ENCODE peak calls at places on chromosomes 11 and 22, in nine cellular contexts. One of them, this sample, is unnamed.

GRCh38 chr11:122367809-122368231 is 251.8 kb upstream of the BLID start:
- DNase-seq in GM23338: no peak
- DNase-seq in right lobe of liver: peak
- DNase-seq in GM10248: no peak
- DNase-seq in activated gamma-delta T cell: no peak
- DNase-seq in EL: peak
- DNase-seq in stimulated activated CD4-positive, alpha-beta T cell treated with anti-CD3 and anti-CD28 coated beads, Interleukin-15, amount 100 ng/mL, for 1 hour: no peak
- DNase-seq in C1 segment of cervical spinal cord: no peak
- DNase-seq in iPS-NIHi11: peak
- DNase-seq in this sample: no peak

GRCh38 chr11:121328213-121328966 is 35.8 kb downstream of the SC5D start:
- DNase-seq in GM23338: no peak
- DNase-seq in right lobe of liver: no peak
- DNase-seq in GM10248: no peak
- DNase-seq in activated gamma-delta T cell: no peak
- DNase-seq in EL: no peak
- DNase-seq in stimulated activated CD4-positive, alpha-beta T cell treated with anti-CD3 and anti-CD28 coated beads, Interleukin-15, amount 100 ng/mL, for 1 hour: no peak
- DNase-seq in C1 segment of cervical spinal cord: no peak
- DNase-seq in iPS-NIHi11: no peak
- DNase-seq in this sample: no peak

GRCh38 chr11:114088836-114089235 is 29.3 kb downstream of the ZBTB16 start:
- DNase-seq in GM23338: no peak
- DNase-seq in right lobe of liver: no peak
- DNase-seq in GM10248: no peak
- DNase-seq in activated gamma-delta T cell: no peak
- DNase-seq in EL: no peak
- DNase-seq in stimulated activated CD4-positive, alpha-beta T cell treated with anti-CD3 and anti-CD28 coated beads, Interleukin-15, amount 100 ng/mL, for 1 hour: no peak
- DNase-seq in C1 segment of cervical spinal cord: peak
- DNase-seq in iPS-NIHi11: no peak
- DNase-seq in this sample: peak

GRCh38 chr11:44309483-44310197 is at the start of gene ALX4:
- DNase-seq in GM23338: peak
- DNase-seq in right lobe of liver: no peak
- DNase-seq in GM10248: no peak
- DNase-seq in activated gamma-delta T cell: no peak
- DNase-seq in EL: peak
- DNase-seq in stimulated activated CD4-positive, alpha-beta T cell treated with anti-CD3 and anti-CD28 coated beads, Interleukin-15, amount 100 ng/mL, for 1 hour: no peak
- DNase-seq in C1 segment of cervical spinal cord: no peak
- DNase-seq in iPS-NIHi11: peak
- DNase-seq in this sample: peak

GRCh38 chr11:61667684-61668320 is 12.4 kb upstream of the DAGLA start:
- DNase-seq in GM23338: no peak
- DNase-seq in right lobe of liver: no peak
- DNase-seq in GM10248: no peak
- DNase-seq in activated gamma-delta T cell: no peak
- DNase-seq in EL: no peak
- DNase-seq in stimulated activated CD4-positive, alpha-beta T cell treated with anti-CD3 and anti-CD28 coated beads, Interleukin-15, amount 100 ng/mL, for 1 hour: no peak
- DNase-seq in C1 segment of cervical spinal cord: no peak
- DNase-seq in iPS-NIHi11: no peak
- DNase-seq in this sample: no peak

GRCh38 chr22:50272103-50272782 is 2.1 kb upstream of the MAPK11 start:
- DNase-seq in GM23338: no peak
- DNase-seq in right lobe of liver: no peak
- DNase-seq in GM10248: no peak
- DNase-seq in activated gamma-delta T cell: no peak
- DNase-seq in EL: peak
- DNase-seq in stimulated activated CD4-positive, alpha-beta T cell treated with anti-CD3 and anti-CD28 coated beads, Interleukin-15, amount 100 ng/mL, for 1 hour: no peak
- DNase-seq in C1 segment of cervical spinal cord: no peak
- DNase-seq in iPS-NIHi11: no peak
- DNase-seq in this sample: no peak

GRCh38 chr11:393219-394033 is 583 bp upstream of the PKP3 start:
- DNase-seq in GM23338: no peak
- DNase-seq in right lobe of liver: no peak
- DNase-seq in GM10248: no peak
- DNase-seq in activated gamma-delta T cell: no peak
- DNase-seq in EL: peak
- DNase-seq in stimulated activated CD4-positive, alpha-beta T cell treated with anti-CD3 and anti-CD28 coated beads, Interleukin-15, amount 100 ng/mL, for 1 hour: no peak
- DNase-seq in C1 segment of cervical spinal cord: no peak
- DNase-seq in iPS-NIHi11: no peak
- DNase-seq in this sample: no peak

GRCh38 chr22:32996702-32997101 is 61.5 kb downstream of the SYN3 start:
- DNase-seq in GM23338: no peak
- DNase-seq in right lobe of liver: no peak
- DNase-seq in GM10248: no peak
- DNase-seq in activated gamma-delta T cell: no peak
- DNase-seq in EL: peak
- DNase-seq in stimulated activated CD4-positive, alpha-beta T cell treated with anti-CD3 and anti-CD28 coated beads, Interleukin-15, amount 100 ng/mL, for 1 hour: no peak
- DNase-seq in C1 segment of cervical spinal cord: no peak
- DNase-seq in iPS-NIHi11: no peak
- DNase-seq in this sample: peak

GRCh38 chr11:95923730-95924413 is at the start of gene MTMR2:
- DNase-seq in GM23338: peak
- DNase-seq in right lobe of liver: peak
- DNase-seq in GM10248: peak
- DNase-seq in activated gamma-delta T cell: peak
- DNase-seq in EL: peak
- DNase-seq in stimulated activated CD4-positive, alpha-beta T cell treated with anti-CD3 and anti-CD28 coated beads, Interleukin-15, amount 100 ng/mL, for 1 hour: peak
- DNase-seq in C1 segment of cervical spinal cord: peak
- DNase-seq in iPS-NIHi11: peak
- DNase-seq in this sample: peak

GRCh38 chr11:45560153-45560934 is 105.1 kb downstream of the CHST1 start:
- DNase-seq in GM23338: no peak
- DNase-seq in right lobe of liver: no peak
- DNase-seq in GM10248: no peak
- DNase-seq in activated gamma-delta T cell: no peak
- DNase-seq in EL: no peak
- DNase-seq in stimulated activated CD4-positive, alpha-beta T cell treated with anti-CD3 and anti-CD28 coated beads, Interleukin-15, amount 100 ng/mL, for 1 hour: no peak
- DNase-seq in C1 segment of cervical spinal cord: no peak
- DNase-seq in iPS-NIHi11: no peak
- DNase-seq in this sample: peak

GRCh38 chr22:19223617-19224016 is 45.1 kb upstream of the SLC25A1 start:
- DNase-seq in GM23338: no peak
- DNase-seq in right lobe of liver: no peak
- DNase-seq in GM10248: no peak
- DNase-seq in activated gamma-delta T cell: no peak
- DNase-seq in EL: no peak
- DNase-seq in stimulated activated CD4-positive, alpha-beta T cell treated with anti-CD3 and anti-CD28 coated beads, Interleukin-15, amount 100 ng/mL, for 1 hour: no peak
- DNase-seq in C1 segment of cervical spinal cord: no peak
- DNase-seq in iPS-NIHi11: no peak
- DNase-seq in this sample: no peak

GRCh38 chr11:8640305-8640932 is 42.0 kb downstream of the TRIM66 start:
- DNase-seq in GM23338: peak
- DNase-seq in right lobe of liver: no peak
- DNase-seq in GM10248: no peak
- DNase-seq in activated gamma-delta T cell: no peak
- DNase-seq in EL: no peak
- DNase-seq in stimulated activated CD4-positive, alpha-beta T cell treated with anti-CD3 and anti-CD28 coated beads, Interleukin-15, amount 100 ng/mL, for 1 hour: no peak
- DNase-seq in C1 segment of cervical spinal cord: no peak
- DNase-seq in iPS-NIHi11: peak
- DNase-seq in this sample: no peak

GRCh38 chr11:28679795-28680194 is 571.6 kb downstream of the METTL15 start:
- DNase-seq in GM23338: no peak
- DNase-seq in right lobe of liver: no peak
- DNase-seq in GM10248: no peak
- DNase-seq in activated gamma-delta T cell: no peak
- DNase-seq in EL: peak
- DNase-seq in stimulated activated CD4-positive, alpha-beta T cell treated with anti-CD3 and anti-CD28 coated beads, Interleukin-15, amount 100 ng/mL, for 1 hour: no peak
- DNase-seq in C1 segment of cervical spinal cord: no peak
- DNase-seq in iPS-NIHi11: no peak
- DNase-seq in this sample: no peak

GRCh38 chr11:84817998-84818397 is 809.1 kb downstream of the DLG2 start:
- DNase-seq in GM23338: no peak
- DNase-seq in right lobe of liver: no peak
- DNase-seq in GM10248: no peak
- DNase-seq in activated gamma-delta T cell: no peak
- DNase-seq in EL: peak
- DNase-seq in stimulated activated CD4-positive, alpha-beta T cell treated with anti-CD3 and anti-CD28 coated beads, Interleukin-15, amount 100 ng/mL, for 1 hour: no peak
- DNase-seq in C1 segment of cervical spinal cord: no peak
- DNase-seq in iPS-NIHi11: no peak
- DNase-seq in this sample: no peak

GRCh38 chr11:12560861-12561260 is 113.4 kb upstream of the TEAD1 start:
- DNase-seq in GM23338: no peak
- DNase-seq in right lobe of liver: no peak
- DNase-seq in GM10248: no peak
- DNase-seq in activated gamma-delta T cell: no peak
- DNase-seq in EL: no peak
- DNase-seq in stimulated activated CD4-positive, alpha-beta T cell treated with anti-CD3 and anti-CD28 coated beads, Interleukin-15, amount 100 ng/mL, for 1 hour: no peak
- DNase-seq in C1 segment of cervical spinal cord: no peak
- DNase-seq in iPS-NIHi11: no peak
- DNase-seq in this sample: no peak

GRCh38 chr22:46272196-46272595 is 4.4 kb downstream of the TTC38 start:
- DNase-seq in GM23338: no peak
- DNase-seq in right lobe of liver: no peak
- DNase-seq in GM10248: no peak
- DNase-seq in activated gamma-delta T cell: no peak
- DNase-seq in EL: no peak
- DNase-seq in stimulated activated CD4-positive, alpha-beta T cell treated with anti-CD3 and anti-CD28 coated beads, Interleukin-15, amount 100 ng/mL, for 1 hour: no peak
- DNase-seq in C1 segment of cervical spinal cord: no peak
- DNase-seq in iPS-NIHi11: no peak
- DNase-seq in this sample: no peak

GRCh38 chr22:32444068-32444467 is 20.2 kb downstream of the BPIFC start:
- DNase-seq in GM23338: peak
- DNase-seq in right lobe of liver: no peak
- DNase-seq in GM10248: peak
- DNase-seq in activated gamma-delta T cell: no peak
- DNase-seq in EL: no peak
- DNase-seq in stimulated activated CD4-positive, alpha-beta T cell treated with anti-CD3 and anti-CD28 coated beads, Interleukin-15, amount 100 ng/mL, for 1 hour: no peak
- DNase-seq in C1 segment of cervical spinal cord: no peak
- DNase-seq in iPS-NIHi11: peak
- DNase-seq in this sample: no peak

GRCh38 chr11:65169164-65169641 is 830 bp upstream of the SPDYC start:
- DNase-seq in GM23338: no peak
- DNase-seq in right lobe of liver: no peak
- DNase-seq in GM10248: peak
- DNase-seq in activated gamma-delta T cell: no peak
- DNase-seq in EL: no peak
- DNase-seq in stimulated activated CD4-positive, alpha-beta T cell treated with anti-CD3 and anti-CD28 coated beads, Interleukin-15, amount 100 ng/mL, for 1 hour: no peak
- DNase-seq in C1 segment of cervical spinal cord: no peak
- DNase-seq in iPS-NIHi11: no peak
- DNase-seq in this sample: no peak

GRCh38 chr11:114977596-114977995 is 299.3 kb downstream of the NXPE2 start:
- DNase-seq in GM23338: no peak
- DNase-seq in right lobe of liver: no peak
- DNase-seq in GM10248: no peak
- DNase-seq in activated gamma-delta T cell: no peak
- DNase-seq in EL: no peak
- DNase-seq in stimulated activated CD4-positive, alpha-beta T cell treated with anti-CD3 and anti-CD28 coated beads, Interleukin-15, amount 100 ng/mL, for 1 hour: no peak
- DNase-seq in C1 segment of cervical spinal cord: no peak
- DNase-seq in iPS-NIHi11: no peak
- DNase-seq in this sample: no peak

GRCh38 chr11:103047837-103048236 is 44.1 kb downstream of the DCUN1D5 start:
- DNase-seq in GM23338: no peak
- DNase-seq in right lobe of liver: no peak
- DNase-seq in GM10248: no peak
- DNase-seq in activated gamma-delta T cell: no peak
- DNase-seq in EL: peak
- DNase-seq in stimulated activated CD4-positive, alpha-beta T cell treated with anti-CD3 and anti-CD28 coated beads, Interleukin-15, amount 100 ng/mL, for 1 hour: no peak
- DNase-seq in C1 segment of cervical spinal cord: no peak
- DNase-seq in iPS-NIHi11: no peak
- DNase-seq in this sample: no peak

GRCh38 chr11:99068832-99069231 is 48.1 kb downstream of the CNTN5 start:
- DNase-seq in GM23338: no peak
- DNase-seq in right lobe of liver: no peak
- DNase-seq in GM10248: no peak
- DNase-seq in activated gamma-delta T cell: no peak
- DNase-seq in EL: no peak
- DNase-seq in stimulated activated CD4-positive, alpha-beta T cell treated with anti-CD3 and anti-CD28 coated beads, Interleukin-15, amount 100 ng/mL, for 1 hour: no peak
- DNase-seq in C1 segment of cervical spinal cord: no peak
- DNase-seq in iPS-NIHi11: no peak
- DNase-seq in this sample: no peak

GRCh38 chr22:43078522-43078921 is 10.7 kb downstream of the TTLL1 start:
- DNase-seq in GM23338: no peak
- DNase-seq in right lobe of liver: no peak
- DNase-seq in GM10248: no peak
- DNase-seq in activated gamma-delta T cell: no peak
- DNase-seq in EL: no peak
- DNase-seq in stimulated activated CD4-positive, alpha-beta T cell treated with anti-CD3 and anti-CD28 coated beads, Interleukin-15, amount 100 ng/mL, for 1 hour: no peak
- DNase-seq in C1 segment of cervical spinal cord: no peak
- DNase-seq in iPS-NIHi11: no peak
- DNase-seq in this sample: no peak

GRCh38 chr11:6653656-6654055 is 2.0 kb downstream of the DCHS1 start:
- DNase-seq in GM23338: no peak
- DNase-seq in right lobe of liver: no peak
- DNase-seq in GM10248: no peak
- DNase-seq in activated gamma-delta T cell: no peak
- DNase-seq in EL: no peak
- DNase-seq in stimulated activated CD4-positive, alpha-beta T cell treated with anti-CD3 and anti-CD28 coated beads, Interleukin-15, amount 100 ng/mL, for 1 hour: no peak
- DNase-seq in C1 segment of cervical spinal cord: no peak
- DNase-seq in iPS-NIHi11: no peak
- DNase-seq in this sample: no peak

GRCh38 chr11:13999704-14000103 is 37.2 kb downstream of the SPON1 start:
- DNase-seq in GM23338: no peak
- DNase-seq in right lobe of liver: no peak
- DNase-seq in GM10248: no peak
- DNase-seq in activated gamma-delta T cell: no peak
- DNase-seq in EL: no peak
- DNase-seq in stimulated activated CD4-positive, alpha-beta T cell treated with anti-CD3 and anti-CD28 coated beads, Interleukin-15, amount 100 ng/mL, for 1 hour: no peak
- DNase-seq in C1 segment of cervical spinal cord: no peak
- DNase-seq in iPS-NIHi11: no peak
- DNase-seq in this sample: no peak

GRCh38 chr11:11787305-11788066 is 54.3 kb upstream of the USP47 start:
- DNase-seq in GM23338: peak
- DNase-seq in right lobe of liver: peak
- DNase-seq in GM10248: peak
- DNase-seq in activated gamma-delta T cell: no peak
- DNase-seq in EL: peak
- DNase-seq in stimulated activated CD4-positive, alpha-beta T cell treated with anti-CD3 and anti-CD28 coated beads, Interleukin-15, amount 100 ng/mL, for 1 hour: peak
- DNase-seq in C1 segment of cervical spinal cord: peak
- DNase-seq in iPS-NIHi11: peak
- DNase-seq in this sample: peak

GRCh38 chr11:68735125-68735524 is 16.2 kb downstream of the TESMIN start:
- DNase-seq in GM23338: no peak
- DNase-seq in right lobe of liver: no peak
- DNase-seq in GM10248: no peak
- DNase-seq in activated gamma-delta T cell: no peak
- DNase-seq in EL: no peak
- DNase-seq in stimulated activated CD4-positive, alpha-beta T cell treated with anti-CD3 and anti-CD28 coated beads, Interleukin-15, amount 100 ng/mL, for 1 hour: no peak
- DNase-seq in C1 segment of cervical spinal cord: no peak
- DNase-seq in iPS-NIHi11: no peak
- DNase-seq in this sample: no peak

GRCh38 chr11:124643605-124644425 is 21.2 kb downstream of the TBRG1 start:
- DNase-seq in GM23338: no peak
- DNase-seq in right lobe of liver: no peak
- DNase-seq in GM10248: no peak
- DNase-seq in activated gamma-delta T cell: no peak
- DNase-seq in EL: peak
- DNase-seq in stimulated activated CD4-positive, alpha-beta T cell treated with anti-CD3 and anti-CD28 coated beads, Interleukin-15, amount 100 ng/mL, for 1 hour: no peak
- DNase-seq in C1 segment of cervical spinal cord: no peak
- DNase-seq in iPS-NIHi11: no peak
- DNase-seq in this sample: no peak